ENCODE peak calls at places on chromosomes 12 and 14, in seven cellular contexts. One of them, this sample, is unnamed.

GRCh38 chr14:104317975-104318557 is 179.7 kb downstream of the KIF26A start:
- DNase-seq in MV-4-11: no peak
- DNase-seq in foreskin fibroblast: no peak
- DNase-seq in body of pancreas: peak
- DNase-seq in HS-27A: no peak
- DNase-seq in neural progenitor cell: no peak
- DNase-seq in neural crest cell: no peak
- DNase-seq in this sample: no peak

GRCh38 chr12:54032627-54033100 is at the start of gene HOXC5:
- DNase-seq in HS-27A: peak
- DNase-seq in foreskin fibroblast: peak
- DNase-seq in neural crest cell: peak
- DNase-seq in MV-4-11: peak
- DNase-seq in body of pancreas: peak
- DNase-seq in neural progenitor cell: peak
- DNase-seq in this sample: peak

GRCh38 chr14:58629273-58629672 is 8.5 kb upstream of the DACT1 start:
- DNase-seq in neural crest cell: no peak
- DNase-seq in MV-4-11: peak
- DNase-seq in HS-27A: no peak
- DNase-seq in body of pancreas: no peak
- DNase-seq in foreskin fibroblast: no peak
- DNase-seq in neural progenitor cell: peak
- DNase-seq in this sample: no peak

GRCh38 chr14:100688598-100689499 is 37.8 kb upstream of the DLK1 start:
- DNase-seq in body of pancreas: no peak
- DNase-seq in MV-4-11: no peak
- DNase-seq in HS-27A: peak
- DNase-seq in neural progenitor cell: no peak
- DNase-seq in foreskin fibroblast: peak
- DNase-seq in neural crest cell: no peak
- DNase-seq in this sample: no peak

GRCh38 chr12:34406228-34406995 is 384.1 kb downstream of the ALG10 start:
- DNase-seq in MV-4-11: no peak
- DNase-seq in HS-27A: no peak
- DNase-seq in neural crest cell: no peak
- DNase-seq in foreskin fibroblast: no peak
- DNase-seq in body of pancreas: peak
- DNase-seq in neural progenitor cell: no peak
- DNase-seq in this sample: no peak

GRCh38 chr14:87656315-87656714 is 336.7 kb downstream of the GALC start:
- DNase-seq in foreskin fibroblast: no peak
- DNase-seq in body of pancreas: no peak
- DNase-seq in neural progenitor cell: no peak
- DNase-seq in neural crest cell: no peak
- DNase-seq in HS-27A: no peak
- DNase-seq in MV-4-11: no peak
- DNase-seq in this sample: no peak

GRCh38 chr14:68404652-68405183 is 388.1 kb downstream of the ZFP36L1 start:
- DNase-seq in foreskin fibroblast: no peak
- DNase-seq in MV-4-11: no peak
- DNase-seq in neural progenitor cell: no peak
- DNase-seq in body of pancreas: peak
- DNase-seq in HS-27A: no peak
- DNase-seq in neural crest cell: no peak
- DNase-seq in this sample: no peak

GRCh38 chr12:74043343-74043742 is 494.3 kb upstream of the ATXN7L3B start:
- DNase-seq in HS-27A: peak
- DNase-seq in neural crest cell: no peak
- DNase-seq in foreskin fibroblast: no peak
- DNase-seq in neural progenitor cell: no peak
- DNase-seq in body of pancreas: no peak
- DNase-seq in MV-4-11: no peak
- DNase-seq in this sample: no peak

GRCh38 chr14:101086926-101087325 is 183.4 kb upstream of the RTL1 start:
- DNase-seq in neural crest cell: no peak
- DNase-seq in foreskin fibroblast: no peak
- DNase-seq in body of pancreas: no peak
- DNase-seq in HS-27A: no peak
- DNase-seq in neural progenitor cell: no peak
- DNase-seq in MV-4-11: no peak
- DNase-seq in this sample: no peak

GRCh38 chr14:74362361-74362915 is 14.2 kb downstream of the VRTN start:
- DNase-seq in foreskin fibroblast: peak
- DNase-seq in HS-27A: peak
- DNase-seq in neural progenitor cell: peak
- DNase-seq in body of pancreas: peak
- DNase-seq in MV-4-11: peak
- DNase-seq in neural crest cell: peak
- DNase-seq in this sample: peak

GRCh38 chr12:111773801-111774551 is 7.2 kb downstream of the ALDH2 start:
- DNase-seq in neural crest cell: no peak
- DNase-seq in HS-27A: no peak
- DNase-seq in MV-4-11: peak
- DNase-seq in neural progenitor cell: peak
- DNase-seq in foreskin fibroblast: peak
- DNase-seq in body of pancreas: peak
- DNase-seq in this sample: no peak

GRCh38 chr14:36513451-36514277 is 6.4 kb downstream of the NKX2-1 start:
- DNase-seq in MV-4-11: no peak
- DNase-seq in foreskin fibroblast: no peak
- DNase-seq in neural crest cell: no peak
- DNase-seq in HS-27A: no peak
- DNase-seq in body of pancreas: no peak
- DNase-seq in neural progenitor cell: peak
- DNase-seq in this sample: no peak

GRCh38 chr14:55976219-55976618 is 142.0 kb upstream of the PELI2 start:
- DNase-seq in neural progenitor cell: no peak
- DNase-seq in body of pancreas: peak
- DNase-seq in foreskin fibroblast: no peak
- DNase-seq in MV-4-11: no peak
- DNase-seq in HS-27A: no peak
- DNase-seq in neural crest cell: no peak
- DNase-seq in this sample: peak

GRCh38 chr12:28222081-28222700 is 31.9 kb downstream of the CCDC91 start:
- DNase-seq in MV-4-11: peak
- DNase-seq in HS-27A: no peak
- DNase-seq in foreskin fibroblast: no peak
- DNase-seq in body of pancreas: no peak
- DNase-seq in neural crest cell: no peak
- DNase-seq in neural progenitor cell: no peak
- DNase-seq in this sample: no peak

This sample was measured in NCI-H1048.